ENCODE peak calls at places on chromosome 13, in eight cellular contexts. I is activated CD8-positive, alpha-beta memory T cell treated with anti-CD3 and anti-CD28 coated beads for 1 hour; P is midbrain; W is BJ; N is GM03348; Z is stimulated activated CD4-positive, alpha-beta T cell treated with anti-CD3 and anti-CD28 coated beads, TNF-alpha, amount 100 ng/mL, for 1 hour; G is activated effector memory CD4-positive, alpha-beta T cell treated with anti-CD3 and anti-CD28 coated beads, Interleukin-2, amount 50 U/mL, for 16 hours; R is NCI-H2171. F is an unnamed sample.

GRCh38 chr13:100490692-100491091 is 97.9 kb downstream of the GGACT start:
- DNase-seq in P (no peak), R (no peak), G (no peak), I (no peak), Z (no peak), N (no peak), W (no peak), F (no peak)

GRCh38 chr13:99356216-99357089 is 49.3 kb upstream of the GPR183 start:
- DNase-seq in P (no peak), Z (no peak), R (no peak), N (no peak), G (peak), W (no peak), I (no peak), F (no peak)

GRCh38 chr13:86825410-86825809 is 845.8 kb upstream of the SLITRK5 start:
- DNase-seq in I (no peak), N (no peak), Z (no peak), G (no peak), W (no peak), P (no peak), R (no peak), F (no peak)

GRCh38 chr13:36918246-36919060 is 1.6 kb downstream of the SMAD9 start:
- DNase-seq in N (peak), Z (no peak), G (no peak), P (peak), R (peak), I (no peak), W (no peak), F (peak)

GRCh38 chr13:111373486-111373885 is 53.0 kb downstream of the TEX29 start:
- DNase-seq in G (no peak), R (no peak), W (no peak), P (no peak), I (no peak), Z (no peak), N (no peak), F (no peak)

GRCh38 chr13:51614350-51614786 is 30.1 kb downstream of the WDFY2 start:
- DNase-seq in N (peak), W (no peak), G (peak), P (peak), I (no peak), R (peak), Z (peak), F (no peak)

GRCh38 chr13:31227063-31227462 is 27.3 kb downstream of the B3GLCT start:
- DNase-seq in N (peak), I (no peak), Z (no peak), G (no peak), R (no peak), W (no peak), P (no peak), F (no peak)

GRCh38 chr13:46077260-46077659 is 24.7 kb upstream of the ZC3H13 start:
- DNase-seq in R (no peak), I (no peak), P (no peak), N (no peak), G (no peak), Z (no peak), W (no peak), F (no peak)

GRCh38 chr13:98454389-98454881 is 122.5 kb downstream of the STK24 start:
- DNase-seq in Z (no peak), N (peak), R (peak), W (peak), G (no peak), P (peak), I (no peak), F (no peak)

GRCh38 chr13:36919833-36920611 is at the start of gene SMAD9:
- DNase-seq in R (peak), G (no peak), N (peak), W (no peak), P (peak), Z (no peak), I (no peak), F (peak)

F was measured in tibial nerve.